ENCODE peak calls at places on chromosomes 11 and 22, in six cellular contexts. U, I, Y, V, Q and X are unnamed samples.

GRCh38 chr11:66915046-66915832 is 42.9 kb downstream of the PC start:
- DNase-seq in U (no peak), I (no peak), Y (no peak), V (no peak), Q (no peak), X (no peak)

GRCh38 chr11:119118227-119118626 is 3.2 kb upstream of the HINFP start:
- DNase-seq in U (no peak), I (no peak), Y (no peak), V (no peak), Q (no peak), X (no peak)

GRCh38 chr11:1504581-1505290 is 18.2 kb upstream of the MOB2 start:
- DNase-seq in U (peak), I (no peak), Y (no peak), V (no peak), Q (no peak), X (no peak)

GRCh38 chr11:65479184-65480145 is 19.4 kb upstream of the MALAT1 start:
- DNase-seq in U (peak), I (no peak), Y (peak), V (peak), Q (peak), X (peak)

GRCh38 chr22:38176170-38176741 is 5.4 kb downstream of the PLA2G6 start:
- DNase-seq in U (peak), I (peak), Y (no peak), V (no peak), Q (peak), X (no peak)

GRCh38 chr11:121464352-121464946 is 11.7 kb upstream of the SORL1-AS1 start:
- DNase-seq in U (peak), I (no peak), Y (no peak), V (peak), Q (peak), X (peak)

GRCh38 chr11:299951-300735 is 817 bp upstream of the IFITM5 start:
- DNase-seq in U (peak), I (no peak), Y (no peak), V (no peak), Q (no peak), X (no peak)

GRCh38 chr11:57466680-57467079 is 6.4 kb downstream of the RTN4RL2 start:
- DNase-seq in U (no peak), I (peak), Y (no peak), V (no peak), Q (no peak), X (no peak)

GRCh38 chr22:17797721-17798559 is 23.7 kb upstream of the BID start:
- DNase-seq in U (no peak), I (peak), Y (no peak), V (no peak), Q (no peak), X (no peak)

GRCh38 chr11:35588627-35589026 is 29.6 kb upstream of the FJX1 start:
- DNase-seq in U (no peak), I (no peak), Y (no peak), V (no peak), Q (no peak), X (no peak)

GRCh38 chr11:27571151-27571840 is 64.7 kb upstream of the LIN7C start:
- DNase-seq in U (no peak), I (no peak), Y (no peak), V (no peak), Q (no peak), X (no peak)

GRCh38 chr11:106551744-106552671 is 466.3 kb downstream of the GUCY1A2 start:
- DNase-seq in U (no peak), I (no peak), Y (no peak), V (no peak), Q (no peak), X (no peak)

GRCh38 chr11:130829801-130830562 is 86.3 kb downstream of the SNX19 start:
- DNase-seq in U (peak), I (no peak), Y (no peak), V (no peak), Q (peak), X (no peak)

GRCh38 chr11:59548309-59548656 is 36.9 kb downstream of the OR4D9 start:
- DNase-seq in U (no peak), I (no peak), Y (no peak), V (no peak), Q (no peak), X (no peak)

GRCh38 chr11:103537904-103538502 is 428.8 kb downstream of the DYNC2H1 start:
- DNase-seq in U (no peak), I (no peak), Y (no peak), V (no peak), Q (no peak), X (no peak)

GRCh38 chr11:66912963-66913362 is 45.2 kb downstream of the PC start:
- DNase-seq in U (no peak), I (no peak), Y (no peak), V (no peak), Q (no peak), X (no peak)

GRCh38 chr22:42877158-42877557 is 20.1 kb upstream of the ARFGAP3 start:
- DNase-seq in U (no peak), I (no peak), Y (no peak), V (no peak), Q (no peak), X (no peak)
- H3K27ac ChIP-seq in U (no peak), I (no peak), Y (no peak), V (no peak), Q (no peak), X (peak)

GRCh38 chr11:95256204-95256819 is 25.3 kb upstream of the SESN3 start:
- DNase-seq in U (no peak), I (peak), Y (no peak), V (no peak), Q (no peak), X (no peak)
- H3K27ac ChIP-seq in U (no peak), I (peak), Y (no peak), V (no peak), Q (no peak), X (no peak)

DNA sequence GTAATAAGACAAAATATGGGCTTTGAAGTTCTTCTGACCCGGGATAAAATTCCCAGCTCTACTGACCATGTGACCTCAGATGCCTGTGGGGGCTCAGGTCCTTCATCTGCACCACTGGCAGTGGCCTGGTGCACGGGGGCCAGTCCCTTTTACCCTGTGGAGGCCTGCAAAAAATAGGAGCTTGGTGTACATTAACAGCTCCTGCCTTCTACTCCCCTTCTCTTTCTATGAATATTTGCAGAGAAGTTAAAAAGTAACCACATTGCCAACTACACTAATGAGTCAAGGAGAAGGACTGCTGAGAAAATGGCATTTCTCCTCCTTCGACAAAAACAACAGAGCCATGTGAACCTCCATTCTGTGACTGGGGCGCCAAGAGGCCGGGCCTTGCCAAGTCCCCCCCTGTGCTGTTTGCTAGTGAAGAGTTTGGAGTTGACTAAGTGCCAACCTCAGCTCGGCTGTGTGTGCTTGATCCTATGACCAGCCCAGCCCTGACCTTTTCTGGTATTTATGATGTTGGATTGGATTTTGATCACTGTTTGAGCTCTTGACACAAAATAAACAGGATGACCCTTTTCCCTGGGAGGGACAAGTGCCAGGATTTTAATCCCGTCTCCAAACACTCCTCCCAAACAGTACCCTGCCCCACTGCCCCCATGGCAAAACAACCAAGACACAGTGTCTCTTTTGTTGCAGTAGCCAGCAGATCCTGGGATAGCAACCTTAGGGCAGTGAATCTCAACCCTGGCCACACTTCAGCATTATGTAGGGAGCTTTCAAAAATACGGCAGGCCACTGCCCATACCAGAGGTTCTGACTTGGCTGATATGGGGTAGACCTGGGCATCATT is 380.1 kb downstream of the LARGE1 start:
- DNase-seq in U (peak), I (no peak), Y (peak), V (peak), Q (peak), X (peak)
- H3K27ac ChIP-seq in U (no peak), I (no peak), Y (peak), V (peak), Q (peak), X (peak)

GRCh38 chr22:49825436-49825835 is 2.2 kb downstream of the BRD1 start:
- DNase-seq in U (peak), I (no peak), Y (no peak), V (no peak), Q (no peak), X (no peak)

GRCh38 chr22:49824185-49824925 is 3.3 kb downstream of the BRD1 start:
- DNase-seq in U (peak), I (no peak), Y (no peak), V (no peak), Q (no peak), X (no peak)

GRCh38 chr22:49825944-49826602 is 1.6 kb downstream of the BRD1 start:
- DNase-seq in U (peak), I (peak), Y (peak), V (no peak), Q (no peak), X (no peak)

GRCh38 chr22:49823289-49824045 is 4.2 kb downstream of the BRD1 start:
- DNase-seq in U (peak), I (no peak), Y (no peak), V (no peak), Q (no peak), X (no peak)

DNA sequence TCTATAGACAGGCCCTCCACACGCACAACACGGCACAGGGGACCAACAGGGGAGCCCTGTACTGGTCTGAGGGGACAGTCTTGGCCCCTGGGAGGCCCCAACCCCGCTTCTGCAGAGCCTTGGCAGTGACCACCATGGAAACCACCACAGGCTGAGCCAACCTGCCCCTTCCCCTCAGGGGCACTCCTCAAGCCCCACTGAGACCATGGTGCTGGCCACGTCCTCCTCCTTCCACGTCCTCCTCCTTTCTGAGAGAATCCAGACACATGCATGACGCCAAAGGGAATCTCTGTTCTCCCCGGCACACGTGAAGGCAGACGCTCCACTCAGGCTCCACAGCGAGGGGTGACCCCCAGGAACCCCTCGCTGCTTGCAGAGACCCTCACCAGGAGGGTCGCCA is 2.7 kb downstream of the BRD1 start:
- DNase-seq in U (peak), I (no peak), Y (no peak), V (no peak), Q (no peak), X (no peak)
- H3K27ac ChIP-seq in U (no peak), I (no peak), Y (no peak), V (peak), Q (no peak), X (no peak)

GRCh38 chr22:42163515-42163914 is 32.9 kb upstream of the CYP2D6 start:
- DNase-seq in U (no peak), I (no peak), Y (no peak), V (no peak), Q (no peak), X (no peak)
- H3K27ac ChIP-seq in U (no peak), I (no peak), Y (no peak), V (no peak), Q (no peak), X (no peak)

GRCh38 chr22:36328635-36329216 is 59.0 kb downstream of the MYH9 start:
- DNase-seq in U (peak), I (peak), Y (no peak), V (peak), Q (peak), X (peak)

GRCh38 chr22:36330655-36331305 is 57.0 kb downstream of the MYH9 start:
- DNase-seq in U (peak), I (peak), Y (peak), V (no peak), Q (no peak), X (no peak)

GRCh38 chr22:36327922-36328551 is 59.7 kb downstream of the MYH9 start:
- DNase-seq in U (no peak), I (no peak), Y (no peak), V (no peak), Q (no peak), X (peak)

GRCh38 chr22:36330127-36330526 is 57.6 kb downstream of the MYH9 start:
- DNase-seq in U (no peak), I (no peak), Y (no peak), V (no peak), Q (no peak), X (no peak)

GRCh38 chr22:36329217-36330078 is 58.3 kb downstream of the MYH9 start:
- DNase-seq in U (no peak), I (peak), Y (peak), V (peak), Q (peak), X (peak)
- H3K27ac ChIP-seq in U (peak), I (peak), Y (peak), V (peak), Q (peak), X (peak)

GRCh38 chr11:9144828-9145227 is 53.4 kb upstream of the SCUBE2 start:
- DNase-seq in U (no peak), I (no peak), Y (no peak), V (no peak), Q (no peak), X (no peak)
- H3K27ac ChIP-seq in U (no peak), I (no peak), Y (no peak), V (no peak), Q (no peak), X (no peak)

GRCh38 chr11:10599388-10600175 is 31.1 kb upstream of the LYVE1 start:
- DNase-seq in U (peak), I (no peak), Y (no peak), V (no peak), Q (no peak), X (no peak)
- H3K27ac ChIP-seq in U (peak), I (no peak), Y (no peak), V (no peak), Q (no peak), X (no peak)

GRCh38 chr11:111908639-111909305 is 2.8 kb downstream of the CRYAB start:
- DNase-seq in U (no peak), I (no peak), Y (no peak), V (no peak), Q (no peak), X (no peak)

GRCh38 chr11:111910637-111911562 is 670 bp downstream of the CRYAB start:
- DNase-seq in U (peak), I (no peak), Y (no peak), V (no peak), Q (no peak), X (no peak)

GRCh38 chr11:111906680-111907079 is 4.9 kb downstream of the CRYAB start:
- DNase-seq in U (no peak), I (no peak), Y (no peak), V (no peak), Q (no peak), X (no peak)

GRCh38 chr11:111911563-111912401 is at the start of gene CRYAB:
- DNase-seq in U (peak), I (no peak), Y (peak), V (no peak), Q (peak), X (peak)

DNA sequence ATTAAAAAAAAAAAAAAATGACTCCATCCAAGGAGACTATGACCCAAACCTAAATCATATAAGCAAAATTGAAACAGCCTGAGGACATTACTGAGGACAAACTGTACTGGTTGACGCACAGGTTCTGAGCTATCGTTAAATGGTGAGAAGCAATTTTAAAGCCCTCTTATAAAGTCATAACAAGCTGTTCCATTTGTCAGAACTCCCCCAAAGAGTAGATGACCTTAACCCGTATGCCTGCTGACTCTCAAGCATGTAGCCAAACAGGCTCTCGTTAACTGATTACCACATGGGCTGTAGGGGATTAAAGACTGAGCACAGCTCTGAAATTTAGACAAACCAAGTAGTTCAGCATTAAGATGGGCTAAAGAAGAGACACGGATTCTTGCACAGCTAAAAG is 2.2 kb downstream of the CRYAB start:
- DNase-seq in U (no peak), I (no peak), Y (no peak), V (no peak), Q (no peak), X (no peak)
- H3K27ac ChIP-seq in U (peak), I (no peak), Y (no peak), V (no peak), Q (peak), X (no peak)